ENCODE peak calls at places on chromosome 22, in nine cellular contexts. One of them, this sample, is unnamed. For H3K4me1, the result is how much of the 10 kb centered on the place peaks cover.

GRCh38 chr22:23184764-23185113 is 4.4 kb downstream of the BCR start:
- DNase-seq in uterus: no peak
- DNase-seq in neural progenitor cell: no peak
- DNase-seq in Peyer's patch: no peak
- DNase-seq in astrocyte: no peak
- DNase-seq in A673: no peak
- DNase-seq in osteoblast: no peak
- DNase-seq in right lobe of liver: no peak
- DNase-seq in GM12878: no peak
- DNase-seq in this sample: no peak

GRCh38 chr22:19607198-19608113 is 83.2 kb upstream of the CLDN5 start:
- DNase-seq in uterus: peak
- DNase-seq in neural progenitor cell: no peak
- DNase-seq in Peyer's patch: peak
- DNase-seq in astrocyte: no peak
- DNase-seq in A673: no peak
- DNase-seq in osteoblast: no peak
- DNase-seq in right lobe of liver: peak
- DNase-seq in GM12878: no peak
- DNase-seq in this sample: no peak

GRCh38 chr22:47372596-47373385 is 610.3 kb downstream of the TBC1D22A start:
- DNase-seq in uterus: peak
- DNase-seq in neural progenitor cell: no peak
- DNase-seq in Peyer's patch: no peak
- DNase-seq in astrocyte: no peak
- DNase-seq in A673: no peak
- DNase-seq in osteoblast: peak
- DNase-seq in right lobe of liver: peak
- DNase-seq in GM12878: no peak
- DNase-seq in this sample: no peak

GRCh38 chr22:35071784-35072183 is 5.8 kb downstream of the ISX start:
- DNase-seq in uterus: no peak
- DNase-seq in neural progenitor cell: no peak
- DNase-seq in Peyer's patch: no peak
- DNase-seq in astrocyte: no peak
- DNase-seq in A673: no peak
- DNase-seq in osteoblast: no peak
- DNase-seq in right lobe of liver: no peak
- DNase-seq in GM12878: no peak
- DNase-seq in this sample: no peak

GRCh38 chr22:44196731-44197131 is 16.0 kb downstream of the PARVG start:
- DNase-seq in uterus: no peak
- DNase-seq in neural progenitor cell: no peak
- DNase-seq in Peyer's patch: no peak
- DNase-seq in astrocyte: no peak
- DNase-seq in A673: no peak
- DNase-seq in osteoblast: no peak
- DNase-seq in right lobe of liver: no peak
- DNase-seq in GM12878: no peak
- DNase-seq in this sample: no peak

GRCh38 chr22:19455585-19456370 is 8.3 kb upstream of the C22orf39 start:
- DNase-seq in uterus: no peak
- DNase-seq in neural progenitor cell: no peak
- DNase-seq in Peyer's patch: no peak
- DNase-seq in astrocyte: no peak
- DNase-seq in A673: no peak
- DNase-seq in osteoblast: no peak
- DNase-seq in right lobe of liver: no peak
- DNase-seq in GM12878: no peak
- DNase-seq in this sample: no peak

GRCh38 chr22:20606041-20606783 is 98.8 kb downstream of the MED15 start:
- DNase-seq in uterus: no peak
- DNase-seq in neural progenitor cell: peak
- DNase-seq in Peyer's patch: peak
- DNase-seq in astrocyte: peak
- DNase-seq in A673: peak
- DNase-seq in osteoblast: peak
- DNase-seq in right lobe of liver: peak
- DNase-seq in GM12878: no peak
- DNase-seq in this sample: no peak

GRCh38 chr22:20208713-20209310 is 58.0 kb upstream of the CCDC188 start:
- DNase-seq in uterus: no peak
- DNase-seq in neural progenitor cell: no peak
- DNase-seq in Peyer's patch: no peak
- DNase-seq in astrocyte: no peak
- DNase-seq in A673: no peak
- DNase-seq in osteoblast: no peak
- DNase-seq in right lobe of liver: no peak
- DNase-seq in GM12878: no peak
- DNase-seq in this sample: no peak

DNA sequence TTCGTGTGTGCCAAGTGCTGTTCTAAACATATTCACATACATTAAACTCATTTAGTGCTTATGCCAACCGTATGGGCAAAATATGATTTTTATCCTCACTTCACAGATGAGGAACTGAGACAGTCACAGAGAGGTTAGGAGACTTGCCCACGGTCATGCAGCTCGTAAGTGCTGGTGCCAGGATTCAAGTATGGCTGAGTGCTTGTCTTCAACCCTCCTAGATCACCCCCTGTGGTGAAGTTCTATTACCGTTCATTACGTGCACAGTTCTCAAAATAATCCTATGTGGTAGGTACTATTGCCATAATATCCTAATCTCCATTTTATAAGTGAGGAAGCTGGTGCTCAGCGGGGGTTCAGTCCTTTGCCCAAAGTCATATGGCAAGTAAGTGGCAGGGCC is 1.5 kb downstream of the MIEF1 start:
- DNase-seq in uterus: no peak
- DNase-seq in neural progenitor cell: no peak
- DNase-seq in Peyer's patch: no peak
- DNase-seq in astrocyte: no peak
- DNase-seq in A673: no peak
- DNase-seq in osteoblast: peak
- DNase-seq in right lobe of liver: no peak
- DNase-seq in GM12878: no peak
- DNase-seq in this sample: no peak
- H3K4me1 ChIP-seq in uterus: under half
- H3K4me1 ChIP-seq in neural progenitor cell: under half
- H3K4me1 ChIP-seq in Peyer's patch: under half
- H3K4me1 ChIP-seq in astrocyte: under half
- H3K4me1 ChIP-seq in A673: under half
- H3K4me1 ChIP-seq in osteoblast: under half
- H3K4me1 ChIP-seq in right lobe of liver: under half
- H3K4me1 ChIP-seq in GM12878: under half
- H3K4me1 ChIP-seq in this sample: half or more

DNA sequence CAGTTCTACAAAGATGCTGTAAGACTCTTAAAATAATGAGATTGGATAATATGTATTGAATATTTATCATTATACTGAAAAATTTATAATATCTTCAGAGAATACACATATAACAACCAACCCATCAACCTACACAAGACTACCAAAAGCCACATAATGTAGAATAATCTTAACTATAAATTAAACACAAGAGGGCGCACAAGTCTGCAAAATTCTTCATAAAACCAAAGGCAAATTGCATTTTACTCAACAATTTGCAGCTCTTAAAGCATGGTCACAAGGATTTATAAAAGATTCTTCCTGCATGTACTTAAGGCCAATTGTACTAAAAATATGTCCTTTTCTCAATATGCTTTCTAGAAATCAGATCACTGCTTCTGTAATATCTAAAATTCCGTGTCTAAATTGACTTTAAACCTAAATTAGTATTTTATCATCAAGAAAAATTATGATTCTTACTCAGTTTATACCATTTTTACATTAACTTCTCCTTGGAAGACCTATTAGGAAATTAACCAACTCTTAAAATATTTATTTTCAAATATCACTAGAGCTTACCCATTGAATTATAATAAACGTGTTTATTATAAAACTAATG is 79.0 kb downstream of the TTC28 start:
- DNase-seq in uterus: no peak
- DNase-seq in neural progenitor cell: peak
- DNase-seq in Peyer's patch: no peak
- DNase-seq in astrocyte: peak
- DNase-seq in A673: peak
- DNase-seq in osteoblast: no peak
- DNase-seq in right lobe of liver: no peak
- DNase-seq in GM12878: no peak
- DNase-seq in this sample: no peak
- TF ChIP-seq CTCF in uterus: peak
- TF ChIP-seq CTCF in neural progenitor cell: peak
- TF ChIP-seq CTCF in Peyer's patch: no peak
- TF ChIP-seq CTCF in astrocyte: peak
- TF ChIP-seq CTCF in A673: peak
- TF ChIP-seq CTCF in osteoblast: peak
- TF ChIP-seq CTCF in right lobe of liver: peak
- TF ChIP-seq CTCF in GM12878: peak
- TF ChIP-seq CTCF in this sample: peak

GRCh38 chr22:41038732-41039131 is 53.7 kb upstream of the EP300 start:
- DNase-seq in uterus: no peak
- DNase-seq in neural progenitor cell: no peak
- DNase-seq in Peyer's patch: no peak
- DNase-seq in astrocyte: no peak
- DNase-seq in A673: no peak
- DNase-seq in osteoblast: no peak
- DNase-seq in right lobe of liver: no peak
- DNase-seq in GM12878: no peak
- DNase-seq in this sample: no peak

GRCh38 chr22:41034741-41035140 is 57.7 kb upstream of the EP300 start:
- DNase-seq in uterus: no peak
- DNase-seq in neural progenitor cell: no peak
- DNase-seq in Peyer's patch: no peak
- DNase-seq in astrocyte: no peak
- DNase-seq in A673: peak
- DNase-seq in osteoblast: no peak
- DNase-seq in right lobe of liver: no peak
- DNase-seq in GM12878: no peak
- DNase-seq in this sample: no peak

GRCh38 chr22:41040483-41040882 is 51.9 kb upstream of the EP300 start:
- DNase-seq in uterus: no peak
- DNase-seq in neural progenitor cell: no peak
- DNase-seq in Peyer's patch: no peak
- DNase-seq in astrocyte: no peak
- DNase-seq in A673: no peak
- DNase-seq in osteoblast: no peak
- DNase-seq in right lobe of liver: no peak
- DNase-seq in GM12878: no peak
- DNase-seq in this sample: no peak

GRCh38 chr22:41041532-41041931 is 50.9 kb upstream of the EP300 start:
- DNase-seq in uterus: no peak
- DNase-seq in neural progenitor cell: no peak
- DNase-seq in Peyer's patch: no peak
- DNase-seq in astrocyte: no peak
- DNase-seq in A673: no peak
- DNase-seq in osteoblast: no peak
- DNase-seq in right lobe of liver: no peak
- DNase-seq in GM12878: no peak
- DNase-seq in this sample: no peak

DNA sequence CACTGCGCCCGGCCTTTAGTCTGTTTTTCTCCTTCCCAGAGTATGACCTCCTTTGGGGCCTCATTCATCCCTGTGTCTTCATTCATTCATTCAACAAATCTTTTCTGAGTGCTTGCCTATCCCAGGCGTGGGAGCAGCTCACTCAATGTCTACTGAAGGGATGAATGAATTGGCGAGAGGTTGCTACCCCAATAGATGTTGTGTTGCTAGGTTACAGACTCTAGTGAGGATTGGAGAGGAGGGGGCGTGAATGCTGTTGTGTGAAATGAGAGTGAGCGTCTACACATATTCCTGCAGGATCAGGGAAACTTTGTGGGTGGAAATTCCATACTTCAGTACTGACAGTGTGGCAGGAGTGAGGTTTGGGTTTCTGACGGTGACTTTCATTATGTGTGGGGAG is 55.5 kb upstream of the EP300 start:
- DNase-seq in uterus: no peak
- DNase-seq in neural progenitor cell: no peak
- DNase-seq in Peyer's patch: no peak
- DNase-seq in astrocyte: no peak
- DNase-seq in A673: no peak
- DNase-seq in osteoblast: no peak
- DNase-seq in right lobe of liver: no peak
- DNase-seq in GM12878: no peak
- DNase-seq in this sample: no peak
- H3K4me1 ChIP-seq in uterus: under half
- H3K4me1 ChIP-seq in neural progenitor cell: under half
- H3K4me1 ChIP-seq in Peyer's patch: under half
- H3K4me1 ChIP-seq in astrocyte: under half
- H3K4me1 ChIP-seq in A673: under half
- H3K4me1 ChIP-seq in osteoblast: under half
- H3K4me1 ChIP-seq in right lobe of liver: under half
- H3K4me1 ChIP-seq in GM12878: under half
- H3K4me1 ChIP-seq in this sample: under half

GRCh38 chr22:36432592-36433317 is 45.0 kb upstream of the MYH9 start:
- DNase-seq in uterus: no peak
- DNase-seq in neural progenitor cell: no peak
- DNase-seq in Peyer's patch: no peak
- DNase-seq in astrocyte: peak
- DNase-seq in A673: no peak
- DNase-seq in osteoblast: peak
- DNase-seq in right lobe of liver: no peak
- DNase-seq in GM12878: no peak
- DNase-seq in this sample: no peak

GRCh38 chr22:36433318-36434231 is 45.8 kb upstream of the MYH9 start:
- DNase-seq in uterus: no peak
- DNase-seq in neural progenitor cell: no peak
- DNase-seq in Peyer's patch: no peak
- DNase-seq in astrocyte: no peak
- DNase-seq in A673: no peak
- DNase-seq in osteoblast: peak
- DNase-seq in right lobe of liver: peak
- DNase-seq in GM12878: no peak
- DNase-seq in this sample: no peak

GRCh38 chr22:36431977-36432376 is 44.2 kb upstream of the MYH9 start:
- DNase-seq in uterus: no peak
- DNase-seq in neural progenitor cell: no peak
- DNase-seq in Peyer's patch: no peak
- DNase-seq in astrocyte: no peak
- DNase-seq in A673: no peak
- DNase-seq in osteoblast: no peak
- DNase-seq in right lobe of liver: no peak
- DNase-seq in GM12878: no peak
- DNase-seq in this sample: no peak

GRCh38 chr22:36439481-36440271 is 41.8 kb downstream of the TXN2 start:
- DNase-seq in uterus: peak
- DNase-seq in neural progenitor cell: no peak
- DNase-seq in Peyer's patch: no peak
- DNase-seq in astrocyte: peak
- DNase-seq in A673: peak
- DNase-seq in osteoblast: peak
- DNase-seq in right lobe of liver: no peak
- DNase-seq in GM12878: no peak
- DNase-seq in this sample: peak

GRCh38 chr22:36435516-36436415 is 45.7 kb downstream of the TXN2 start:
- DNase-seq in uterus: no peak
- DNase-seq in neural progenitor cell: peak
- DNase-seq in Peyer's patch: peak
- DNase-seq in astrocyte: no peak
- DNase-seq in A673: no peak
- DNase-seq in osteoblast: peak
- DNase-seq in right lobe of liver: peak
- DNase-seq in GM12878: peak
- DNase-seq in this sample: no peak
- TF ChIP-seq CTCF in uterus: no peak
- TF ChIP-seq CTCF in neural progenitor cell: no peak
- TF ChIP-seq CTCF in Peyer's patch: no peak
- TF ChIP-seq CTCF in astrocyte: no peak
- TF ChIP-seq CTCF in A673: no peak
- TF ChIP-seq CTCF in osteoblast: no peak
- TF ChIP-seq CTCF in right lobe of liver: no peak
- TF ChIP-seq CTCF in GM12878: no peak
- TF ChIP-seq CTCF in this sample: no peak

This sample was measured in left ventricle myocardium inferior.